ENCODE peak calls at places on chromosomes 6 and 20, in seven cellular contexts. J is HepG2, U is upper lobe of left lung, T is breast epithelium, L is endothelial cell of umbilical vein, I is suprapubic skin, G is SK-N-SH. R is an unnamed sample.

GRCh38 chr6:106087548-106088325 is 1.6 kb downstream of the PRDM1 start:
- DNase-seq in L (peak; percentile 55), G (no peak), J (no peak), T (no peak), U (no peak), I (no peak), R (no peak)

GRCh38 chr20:44707259-44707580 is 7.9 kb upstream of the CCN5 start:
- DNase-seq in G (no peak), I (no peak), L (no peak), U (no peak), T (no peak), J (no peak), R (no peak)

GRCh38 chr6:124962617-124963415 is 579 bp downstream of the RNF217 start:
- DNase-seq in U (peak; percentile 89), T (peak; percentile 45), I (no peak), J (no peak), L (peak; percentile 56), G (peak; percentile 26), R (peak; percentile 40)

GRCh38 chr6:128487055-128487454 is 33.3 kb downstream of the PTPRK start:
- DNase-seq in L (peak; percentile 21), U (no peak), G (no peak), T (no peak), J (peak; percentile 46), I (no peak), R (no peak)

GRCh38 chr6:2799936-2800527 is 34.8 kb downstream of the WRNIP1 start:
- DNase-seq in J (no peak), T (no peak), I (no peak), G (no peak), U (no peak), L (peak; percentile 87), R (no peak)

GRCh38 chr6:132659082-132659481 is at the start of gene TAAR1:
- DNase-seq in U (no peak), T (no peak), J (no peak), I (no peak), L (no peak), G (no peak), R (no peak)

GRCh38 chr20:41125530-41126457 is 11.5 kb upstream of the PLCG1 start:
- DNase-seq in G (no peak), J (no peak), L (no peak), I (no peak), U (no peak), T (no peak), R (no peak)

GRCh38 chr20:57897156-57897874 is 187.5 kb upstream of the PMEPA1 start:
- DNase-seq in U (peak; percentile 36), I (no peak), T (no peak), J (no peak), G (no peak), L (no peak), R (no peak)

GRCh38 chr6:18121580-18122127 is 823 bp downstream of the NHLRC1 start:
- DNase-seq in T (no peak), L (no peak), U (peak; percentile 29), G (no peak), I (no peak), J (peak; percentile 27), R (no peak)

GRCh38 chr6:56484669-56485068 is 158.0 kb downstream of the DST start:
- DNase-seq in G (no peak), U (no peak), L (peak; percentile 45), T (no peak), J (no peak), I (no peak), R (no peak)

GRCh38 chr20:47642624-47643023 is 140.9 kb downstream of the NCOA3 start:
- DNase-seq in U (no peak), T (no peak), L (no peak), G (no peak), I (no peak), J (no peak), R (no peak)

GRCh38 chr6:53335224-53335994 is 13.3 kb downstream of the ELOVL5 start:
- DNase-seq in T (no peak), U (no peak), J (no peak), L (no peak), I (no peak), G (no peak), R (peak; percentile 40)

GRCh38 chr6:147287869-147288271 is 83.7 kb downstream of the STXBP5 start:
- DNase-seq in U (no peak), I (no peak), L (peak; percentile 84), G (no peak), T (no peak), J (no peak), R (no peak)

GRCh38 chr6:163962627-163963117 is 548.2 kb downstream of the QKI start:
- DNase-seq in L (no peak), G (no peak), U (no peak), J (no peak), I (no peak), T (no peak), R (no peak)

GRCh38 chr6:158439255-158439654 is 120.6 kb upstream of the TMEM181 start:
- DNase-seq in I (no peak), L (no peak), T (no peak), J (no peak), G (no peak), U (no peak), R (no peak)

GRCh38 chr6:46011241-46012085 is 4.2 kb downstream of the CLIC5 start:
- DNase-seq in G (no peak), J (peak; percentile 34), U (no peak), I (no peak), T (no peak), L (peak; percentile 29), R (peak; percentile 30)

GRCh38 chr6:116175344-116175743 is 49.4 kb upstream of the COL10A1 start:
- DNase-seq in G (no peak), U (no peak), T (no peak), I (no peak), L (no peak), J (no peak), R (no peak)

GRCh38 chr6:166533205-166533824 is 53.2 kb downstream of the RAMACL start:
- DNase-seq in G (no peak), T (no peak), I (no peak), U (no peak), L (no peak), J (no peak), R (no peak)

GRCh38 chr6:140857734-140858380 is 1274.9 kb upstream of the GJE1 start:
- DNase-seq in L (peak; percentile 89), I (no peak), G (no peak), T (no peak), U (no peak), J (no peak), R (no peak)

GRCh38 chr6:158514176-158514575 is 45.7 kb upstream of the TMEM181 start:
- DNase-seq in I (no peak), G (no peak), U (no peak), T (no peak), L (no peak), J (no peak), R (no peak)

GRCh38 chr6:39980839-39981580 is 46.7 kb upstream of the MOCS1 start:
- DNase-seq in U (no peak), G (peak; percentile 59), T (peak; percentile 20), J (peak; percentile 52), I (no peak), L (peak; percentile 30), R (no peak)

GRCh38 chr6:85360794-85361642 is 88.9 kb upstream of the NT5E start:
- DNase-seq in T (peak; percentile 22), U (no peak), I (no peak), L (peak; percentile 70), G (no peak), J (peak; percentile 43), R (no peak)

GRCh38 chr6:113591896-113592827 is 265.0 kb upstream of the MARCKS start:
- DNase-seq in J (peak; percentile 16), L (peak; percentile 78), T (no peak), I (no peak), U (no peak), G (no peak), R (no peak)

GRCh38 chr6:1542335-1542734 is 67.4 kb upstream of the FOXC1 start:
- DNase-seq in G (no peak), T (no peak), I (no peak), U (no peak), L (no peak), J (no peak), R (no peak)

GRCh38 chr20:11117808-11118528 is 444.2 kb upstream of the JAG1 start:
- DNase-seq in L (peak; percentile 67), J (no peak), G (no peak), I (no peak), T (no peak), U (no peak), R (no peak)

DNA sequence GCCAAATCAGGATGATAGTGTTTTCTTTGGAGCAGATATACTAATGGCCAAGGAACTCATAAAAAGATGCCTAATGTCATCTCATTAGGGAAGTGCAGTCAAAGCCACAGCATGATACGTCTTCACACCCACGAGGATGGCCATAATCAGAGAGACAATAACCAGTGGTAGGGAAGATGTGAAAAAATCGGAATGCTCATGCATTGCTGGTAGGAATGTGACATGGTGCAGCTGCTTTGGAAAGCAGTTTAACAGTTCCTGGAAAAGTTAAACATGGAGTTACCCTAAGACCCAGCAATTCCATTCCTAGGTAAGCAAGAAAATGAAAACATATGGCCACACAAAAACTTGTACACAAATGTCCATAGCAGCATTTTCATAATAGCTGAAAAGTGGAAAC is 29.9 kb downstream of the BCAS1 start:
- DNase-seq in G (no peak), T (no peak), U (no peak), L (no peak), I (no peak), J (no peak), R (no peak)
- TF ChIP-seq POLR2AphosphoS5 in G (no peak), T (no peak), U (no peak), L (no peak), I (no peak), J (no peak), R (no peak)

GRCh38 chr6:71250050-71250689 is 38.4 kb upstream of the OGFRL1 start:
- DNase-seq in U (no peak), I (no peak), J (no peak), G (no peak), T (no peak), L (peak; percentile 78), R (no peak)
- H3K4me3 ChIP-seq in U (no peak overlapping the region), I (no peak overlapping the region), J (no peak overlapping the region), G (no peak overlapping the region), T (no peak overlapping the region), L (no peak overlapping the region), R (no peak overlapping the region)

GRCh38 chr20:38804682-38805501 is 605 bp upstream of the PPP1R16B start:
- DNase-seq in L (peak; percentile 96), U (peak; percentile 77), I (no peak), T (peak; percentile 25), G (no peak), J (no peak), R (peak; percentile 43)

GRCh38 chr20:38804243-38804642 is 1.3 kb upstream of the PPP1R16B start:
- DNase-seq in L (no peak), U (no peak), J (no peak), T (no peak), I (no peak), G (no peak), R (no peak)

GRCh38 chr20:38806855-38807655 is 1.6 kb downstream of the PPP1R16B start:
- DNase-seq in G (peak; percentile 43), U (peak; percentile 13), J (no peak), I (no peak), L (peak; percentile 28), T (no peak), R (no peak)

GRCh38 chr20:38805502-38805957 is at the start of gene PPP1R16B:
- DNase-seq in L (peak; percentile 72), U (peak; percentile 93), I (no peak), T (peak; percentile 27), G (peak; percentile 94), J (no peak), R (peak; percentile 50)

GRCh38 chr20:38805958-38806854 is 709 bp downstream of the PPP1R16B start:
- DNase-seq in J (no peak), G (peak; percentile 76), I (no peak), T (no peak), U (peak; percentile 87), L (peak; percentile 30), R (no peak)
- H3K4me1 ChIP-seq in J (peaks cover 22% of the 10 kb centered on the region), G (peaks cover 22% of the 10 kb centered on the region), I (peaks cover 18% of the 10 kb centered on the region), T (peaks cover 9% of the 10 kb centered on the region), U (peaks cover 35% of the 10 kb centered on the region), L (peaks cover 39% of the 10 kb centered on the region), R (peaks cover 15% of the 10 kb centered on the region)

GRCh38 chr20:2652724-2653510 is 485 bp downstream of the NOP56 start:
- DNase-seq in T (no peak), U (no peak), J (peak; percentile 30), L (no peak), I (no peak), G (peak; percentile 81), R (no peak)
- TF ChIP-seq POLR2AphosphoS5 in T (no peak), U (no peak), J (no peak), L (no peak), I (no peak), G (no peak), R (no peak)

R was measured in stomach.